ENCODE peak calls at places on chromosomes 2 and 18, in six cellular contexts. S is AG09309, V is suprapubic skin, Y is GM23338, E is A549, A is sigmoid colon. F is an unnamed sample.
A peak's percentile ranks its signal among the peaks of the same experiment; 100 is the strongest.

GRCh38 chr2:103991591-103991990 is 862.3 kb upstream of the POU3F3 start:
- DNase-seq in Y (peak; percentile 62), E (peak; percentile 21), A (no peak), V (no peak), S (no peak), F (no peak)

GRCh38 chr2:203135105-203135504 is 103.7 kb upstream of the CYP20A1 start:
- DNase-seq in V (no peak), S (no peak), Y (no peak), A (no peak), E (no peak), F (no peak)

GRCh38 chr2:121529439-121530209 is 1.1 kb upstream of the RNU4ATAC start:
- DNase-seq in V (peak; percentile 73), Y (peak; percentile 88), E (no peak), S (no peak), A (peak; percentile 82), F (no peak)

GRCh38 chr18:23452347-23452727 is 750 bp upstream of the RIOK3 start:
- DNase-seq in Y (no peak), S (no peak), E (no peak), A (no peak), V (no peak), F (no peak)

GRCh38 chr2:219248845-219249202 is 3.5 kb downstream of the STK16 start:
- DNase-seq in A (no peak), S (no peak), Y (no peak), E (no peak), V (no peak), F (no peak)

GRCh38 chr2:232230557-232230956 is 148.0 kb upstream of the ALPP start:
- DNase-seq in V (no peak), S (no peak), E (peak; percentile 45), Y (peak; percentile 92), A (no peak), F (no peak)

GRCh38 chr2:111704246-111704645 is 179.7 kb downstream of the ANAPC1 start:
- DNase-seq in Y (no peak), V (peak; percentile 44), E (peak; percentile 36), A (no peak), S (no peak), F (no peak)

GRCh38 chr18:74724186-74724585 is 126.5 kb downstream of the ZNF407 start:
- DNase-seq in Y (no peak), S (peak; percentile 37), A (no peak), E (no peak), V (no peak), F (no peak)

GRCh38 chr2:136156411-136156810 is 38.5 kb upstream of the CXCR4 start:
- DNase-seq in E (no peak), Y (no peak), V (no peak), A (no peak), S (no peak), F (no peak)

GRCh38 chr2:48589170-48589767 is 28.4 kb upstream of the GTF2A1L start:
- DNase-seq in Y (peak; percentile 62), S (no peak), E (peak; percentile 54), V (no peak), A (no peak), F (no peak)

GRCh38 chr18:79816092-79816491 is 18.4 kb downstream of the KCNG2 start:
- DNase-seq in S (no peak), E (no peak), Y (no peak), A (no peak), V (no peak), F (no peak)

GRCh38 chr18:37741012-37741586 is 175.5 kb upstream of the CELF4 start:
- DNase-seq in Y (no peak), A (no peak), S (no peak), E (no peak), V (no peak), F (no peak)

GRCh38 chr18:907171-907879 is 2.7 kb downstream of the ADCYAP1 start:
- DNase-seq in E (no peak), V (no peak), A (no peak), S (no peak), Y (peak; percentile 61), F (peak; percentile 61)

GRCh38 chr2:178426388-178426787 is 24.6 kb downstream of the PRKRA start:
- DNase-seq in E (no peak), S (no peak), A (no peak), Y (no peak), V (no peak), F (no peak)

GRCh38 chr2:13923823-13924222 is 708.7 kb upstream of the LRATD1 start:
- DNase-seq in S (no peak), E (no peak), Y (no peak), V (no peak), A (no peak), F (no peak)

GRCh38 chr2:207768891-207769596 is 662 bp downstream of the FZD5 start:
- DNase-seq in Y (no peak), V (peak; percentile 66), S (no peak), E (peak; percentile 43), A (peak; percentile 70), F (peak; percentile 74)

GRCh38 chr2:189542145-189542882 is 38.3 kb downstream of the SLC40A1 start:
- DNase-seq in S (no peak), V (no peak), E (no peak), A (no peak), Y (no peak), F (no peak)

GRCh38 chr2:59389240-59389639 is 1148.1 kb upstream of the FANCL start:
- DNase-seq in V (no peak), S (no peak), A (no peak), Y (no peak), E (peak; percentile 70), F (no peak)

GRCh38 chr2:159608723-159609308 is 7.5 kb downstream of the BAZ2B start:
- DNase-seq in S (no peak), E (no peak), V (no peak), Y (no peak), A (no peak), F (no peak)

GRCh38 chr2:178008636-178009289 is 63.8 kb downstream of the PDE11A start:
- DNase-seq in E (peak; percentile 60), S (no peak), Y (peak; percentile 15), V (no peak), A (peak; percentile 78), F (no peak)

GRCh38 chr2:100072503-100072902 is 69.9 kb downstream of the AFF3 start:
- DNase-seq in E (no peak), S (no peak), A (no peak), Y (no peak), V (no peak), F (no peak)

GRCh38 chr2:237307495-237307894 is 106.5 kb downstream of the COL6A3 start:
- DNase-seq in Y (no peak), V (no peak), A (no peak), S (no peak), E (no peak), F (no peak)

GRCh38 chr2:99488999-99489757 is 639 bp downstream of the REV1 start:
- DNase-seq in S (no peak), V (peak; percentile 77), Y (peak; percentile 62), E (peak; percentile 69), A (peak; percentile 85), F (peak; percentile 88)

DNA sequence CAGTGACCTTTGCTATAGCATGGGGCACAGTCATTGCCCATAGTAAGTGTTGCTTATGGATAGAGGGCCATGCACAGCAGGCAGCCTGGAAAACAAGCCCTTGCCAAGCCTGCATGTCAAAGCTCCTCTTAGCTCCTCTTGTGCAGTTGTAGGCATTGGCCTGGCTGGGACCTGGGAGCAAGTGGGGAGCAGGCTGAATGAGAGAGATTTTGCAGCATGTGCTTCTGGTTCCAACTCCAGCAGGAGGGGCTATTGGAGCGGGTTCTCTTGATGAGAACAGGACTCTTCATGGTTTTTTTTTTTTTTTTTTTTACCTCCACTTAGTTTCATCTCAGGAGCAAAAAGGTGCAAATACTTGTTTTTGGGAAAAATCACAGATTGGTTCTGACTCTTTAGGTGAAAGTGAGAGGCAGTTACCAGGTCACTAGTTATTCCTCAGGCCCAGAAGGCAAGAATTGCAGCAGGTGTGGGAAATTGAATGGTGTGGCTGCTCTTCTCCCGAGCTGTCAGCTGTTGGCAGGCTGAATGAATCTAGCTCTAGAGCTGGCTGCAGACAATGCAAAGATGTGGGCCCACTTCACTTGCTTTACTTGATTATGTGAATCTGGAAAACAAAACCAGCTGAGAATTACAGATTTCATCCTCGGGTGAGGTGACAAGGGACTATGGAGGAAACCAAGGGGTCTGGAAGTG is 95.9 kb downstream of the MAP4K4 start:
- DNase-seq in A (no peak), Y (peak; percentile 80), E (peak; percentile 30), V (no peak), S (no peak), F (no peak)
- TF ChIP-seq CTCF in A (no peak), Y (peak; percentile 51), E (peak; percentile 8), V (no peak), S (peak; percentile 16), F (peak; percentile 13)

GRCh38 chr2:70888925-70889715 is 46.6 kb upstream of the ATP6V1B1 start:
- DNase-seq in S (no peak), V (peak; percentile 58), Y (peak; percentile 75), E (no peak), A (no peak), F (no peak)
- H3K4me3 ChIP-seq in S (no peak overlapping the region), V (peak overlapping the region; percentile 34), Y (peak overlapping the region; percentile 69), E (no peak overlapping the region), A (no peak overlapping the region), F (no peak overlapping the region)

GRCh38 chr2:20016346-20016745 is 3.9 kb upstream of the MATN3 start:
- DNase-seq in V (no peak), Y (peak; percentile 69), S (no peak), A (no peak), E (no peak), F (no peak)
- TF ChIP-seq CTCF in V (no peak), Y (peak; percentile 65), S (no peak), A (no peak), E (no peak), F (no peak)

GRCh38 chr18:9707381-9708056 is 582 bp upstream of the RAB31 start:
- DNase-seq in Y (peak; percentile 24), S (no peak), V (peak; percentile 71), A (peak; percentile 78), E (no peak), F (no peak)
- H3K4me3 ChIP-seq in Y (peak overlapping the region; percentile 93), S (peak overlapping the region; percentile 62), V (peak overlapping the region; percentile 85), A (peak overlapping the region; percentile 85), E (peak overlapping the region; percentile 97), F (peak overlapping the region; percentile 86)

F was measured in upper lobe of right lung.